ENCODE peak calls at places on chromosomes 3 and 15, in ten cellular contexts. Z is mucosa of descending colon, H is HCT116, K is A549, V is fibroblast of mammary gland, M is WTC11, G is heart left ventricle, E is endothelial cell, J is AG10803, O is cardiac muscle cell. R is an unnamed sample.

GRCh38 chr3:125120370-125121122 is 64.7 kb upstream of the HEG1 start:
- DNase-seq in Z (no peak), H (no peak), K (no peak), V (no peak), M (peak), G (no peak), E (peak), J (peak), O (no peak), R (no peak)

GRCh38 chr3:41808618-41809017 is 153.3 kb downstream of the ULK4 start:
- DNase-seq in Z (no peak), H (no peak), K (no peak), V (no peak), M (no peak), G (no peak), E (no peak), J (no peak), O (no peak), R (no peak)

GRCh38 chr3:63343674-63344073 is 65.6 kb downstream of the SYNPR start:
- DNase-seq in Z (peak), H (peak), K (no peak), V (peak), M (peak), G (peak), E (peak), J (peak), O (peak), R (peak)

GRCh38 chr3:174821477-174821876 is 37.7 kb upstream of the NAALADL2 start:
- DNase-seq in Z (no peak), H (no peak), K (no peak), V (peak), M (no peak), G (no peak), E (no peak), J (peak), O (no peak), R (peak)

GRCh38 chr3:51971350-51971749 is 2.5 kb downstream of the ABHD14B start:
- DNase-seq in Z (no peak), H (no peak), K (no peak), V (no peak), M (no peak), G (no peak), E (no peak), J (no peak), O (no peak), R (no peak)

GRCh38 chr3:176431073-176431472 is 766.2 kb downstream of the TBL1XR1 start:
- DNase-seq in Z (no peak), H (no peak), K (no peak), V (no peak), M (no peak), G (no peak), E (no peak), J (no peak), O (no peak), R (no peak)

GRCh38 chr3:13145131-13145825 is 72.0 kb upstream of the IQSEC1 start:
- DNase-seq in Z (no peak), H (peak), K (no peak), V (no peak), M (peak), G (no peak), E (no peak), J (no peak), O (no peak), R (peak)

GRCh38 chr3:171614318-171614967 is 154.2 kb upstream of the TNIK start:
- DNase-seq in Z (no peak), H (no peak), K (no peak), V (peak), M (peak), G (peak), E (peak), J (no peak), O (peak), R (peak)

GRCh38 chr3:49638445-49638844 is 35.7 kb upstream of the APEH start:
- DNase-seq in Z (no peak), H (peak), K (peak), V (peak), M (no peak), G (no peak), E (no peak), J (peak), O (no peak), R (peak)

GRCh38 chr3:99128740-99129505 is 227.4 kb upstream of the DCBLD2 start:
- DNase-seq in Z (no peak), H (peak), K (no peak), V (peak), M (no peak), G (no peak), E (no peak), J (peak), O (no peak), R (peak)

GRCh38 chr3:195458188-195458800 is 15.5 kb upstream of the ACAP2 start:
- DNase-seq in Z (no peak), H (no peak), K (no peak), V (no peak), M (no peak), G (no peak), E (no peak), J (no peak), O (no peak), R (no peak)

GRCh38 chr3:87268646-87269211 is 7.7 kb downstream of the POU1F1 start:
- DNase-seq in Z (no peak), H (no peak), K (no peak), V (peak), M (no peak), G (no peak), E (no peak), J (no peak), O (no peak), R (no peak)

GRCh38 chr3:47315069-47315647 is 32.4 kb downstream of the KLHL18 start:
- DNase-seq in Z (no peak), H (no peak), K (no peak), V (peak), M (no peak), G (peak), E (peak), J (peak), O (no peak), R (no peak)

GRCh38 chr15:31342381-31342780 is 15.7 kb downstream of the KLF13 start:
- DNase-seq in Z (no peak), H (no peak), K (no peak), V (no peak), M (no peak), G (no peak), E (no peak), J (no peak), O (no peak), R (no peak)

GRCh38 chr3:157123621-157124020 is 36.3 kb downstream of the CCNL1 start:
- DNase-seq in Z (no peak), H (no peak), K (no peak), V (peak), M (no peak), G (no peak), E (no peak), J (no peak), O (no peak), R (no peak)

GRCh38 chr3:64223809-64224570 is 1.3 kb downstream of the PRICKLE2 start:
- DNase-seq in Z (no peak), H (no peak), K (no peak), V (peak), M (no peak), G (no peak), E (no peak), J (peak), O (no peak), R (no peak)

GRCh38 chr15:69760263-69760855 is 307.7 kb downstream of the RPLP1 start:
- DNase-seq in Z (no peak), H (no peak), K (no peak), V (peak), M (no peak), G (no peak), E (no peak), J (peak), O (no peak), R (no peak)

GRCh38 chr3:134621824-134622223 is 29.0 kb downstream of the KY start:
- DNase-seq in Z (no peak), H (no peak), K (no peak), V (peak), M (no peak), G (no peak), E (no peak), J (no peak), O (no peak), R (no peak)

DNA sequence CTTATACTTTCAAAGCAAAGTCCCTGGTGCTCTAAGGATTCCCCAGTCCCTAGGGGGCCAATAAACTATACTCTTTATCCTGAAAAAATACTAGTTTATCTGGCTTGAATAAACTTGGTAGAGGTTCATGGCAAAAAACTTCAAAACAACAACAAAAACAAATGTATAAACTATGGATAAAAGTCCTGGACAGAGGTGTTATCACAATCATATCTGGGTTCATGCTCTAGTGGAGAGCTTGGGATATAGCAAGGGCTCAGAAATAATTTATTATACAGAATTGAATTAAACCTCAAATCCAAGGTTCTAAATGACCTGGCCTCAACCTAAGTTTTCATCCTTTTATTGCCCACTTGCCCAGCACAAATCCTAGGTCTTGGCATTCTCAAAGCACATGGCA is 98.6 kb upstream of the TRIM42 start:
- DNase-seq in Z (no peak), H (no peak), K (no peak), V (no peak), M (no peak), G (no peak), E (no peak), J (no peak), O (no peak), R (no peak)
- TF ChIP-seq CTCF in Z (no peak), H (peak), K (no peak), V (peak), M (no peak), G (no peak), E (peak), J (no peak), O (no peak), R (peak)

DNA sequence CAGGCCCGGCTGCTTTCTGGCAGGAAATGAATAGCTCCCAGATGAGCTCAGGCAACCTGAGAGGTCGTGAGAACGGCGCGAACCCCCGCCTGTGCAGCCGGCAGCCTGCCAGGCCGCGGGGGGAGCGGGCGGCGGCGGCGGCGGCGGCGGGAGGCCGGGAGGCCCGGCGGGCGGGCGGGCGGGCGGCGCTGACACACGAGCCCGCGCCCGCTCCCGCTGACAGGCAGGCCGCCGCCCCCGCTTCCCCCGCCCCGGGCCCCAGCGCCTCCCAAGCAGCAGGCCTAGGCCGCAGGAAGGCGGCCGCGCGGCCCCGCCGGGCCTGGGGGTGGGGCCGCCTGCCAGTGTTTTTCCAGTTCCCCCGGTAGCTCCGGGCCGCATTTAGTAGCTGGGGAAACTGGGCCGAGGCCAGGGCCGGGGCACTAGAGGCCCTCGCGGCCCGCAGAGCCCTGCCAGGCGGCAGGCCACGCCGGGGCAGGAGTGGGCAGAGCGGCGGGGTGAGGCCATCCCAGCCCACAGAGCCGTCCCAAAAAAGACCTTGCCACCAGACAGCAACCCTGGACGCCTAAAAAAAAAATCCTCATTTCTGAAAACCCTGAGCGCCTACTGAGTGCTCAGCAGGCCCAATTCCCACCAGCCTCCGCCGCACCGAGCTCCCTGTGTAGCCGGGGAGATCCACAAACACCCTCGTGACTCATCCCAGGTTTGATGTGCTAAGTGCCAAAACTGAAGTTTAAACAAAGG is 5.6 kb downstream of the HES1 start:
- DNase-seq in Z (peak), H (peak), K (peak), V (peak), M (peak), G (peak), E (peak), J (peak), O (peak), R (peak)
- TF ChIP-seq CTCF in Z (no peak), H (no peak), K (no peak), V (no peak), M (no peak), G (no peak), E (no peak), J (no peak), O (no peak), R (no peak)

GRCh38 chr3:184249412-184250166 is at the start of gene EEF1AKMT4:
- DNase-seq in Z (peak), H (peak), K (peak), V (peak), M (peak), G (peak), E (peak), J (peak), O (peak), R (peak)
- TF ChIP-seq CTCF in Z (peak), H (peak), K (peak), V (peak), M (no peak), G (no peak), E (no peak), J (peak), O (peak), R (peak)

DNA sequence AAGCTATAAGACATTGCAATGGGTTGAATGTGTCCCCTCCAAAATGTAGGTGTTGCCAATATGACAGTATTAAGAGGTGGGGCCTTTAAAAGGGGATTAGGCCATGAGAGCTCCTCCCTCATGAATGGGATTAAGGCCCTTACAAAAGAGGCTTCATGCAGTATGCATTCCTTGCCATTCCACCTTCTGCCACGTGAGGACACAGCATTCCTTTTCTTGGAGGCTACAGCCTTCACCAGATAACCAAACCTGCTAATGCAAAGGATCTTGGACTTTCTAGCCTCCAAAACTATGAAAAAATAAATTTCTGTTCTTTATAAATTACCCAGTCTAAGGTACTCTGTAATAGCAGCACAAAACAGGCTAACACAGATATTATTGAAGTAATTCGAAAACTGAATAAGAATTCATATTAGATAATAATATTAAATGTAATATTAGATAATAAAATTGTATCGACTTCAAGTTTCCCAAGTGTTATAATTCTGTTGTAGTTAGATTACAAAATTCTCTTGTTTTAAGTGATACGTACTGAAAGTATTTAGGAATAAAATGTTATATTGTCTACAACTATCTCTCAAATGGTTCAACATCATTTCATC is 29.4 kb upstream of the ATP8B4 start:
- DNase-seq in Z (no peak), H (peak), K (no peak), V (peak), M (peak), G (no peak), E (peak), J (peak), O (peak), R (peak)
- TF ChIP-seq CTCF in Z (peak), H (peak), K (peak), V (peak), M (no peak), G (no peak), E (peak), J (peak), O (peak), R (peak)

DNA sequence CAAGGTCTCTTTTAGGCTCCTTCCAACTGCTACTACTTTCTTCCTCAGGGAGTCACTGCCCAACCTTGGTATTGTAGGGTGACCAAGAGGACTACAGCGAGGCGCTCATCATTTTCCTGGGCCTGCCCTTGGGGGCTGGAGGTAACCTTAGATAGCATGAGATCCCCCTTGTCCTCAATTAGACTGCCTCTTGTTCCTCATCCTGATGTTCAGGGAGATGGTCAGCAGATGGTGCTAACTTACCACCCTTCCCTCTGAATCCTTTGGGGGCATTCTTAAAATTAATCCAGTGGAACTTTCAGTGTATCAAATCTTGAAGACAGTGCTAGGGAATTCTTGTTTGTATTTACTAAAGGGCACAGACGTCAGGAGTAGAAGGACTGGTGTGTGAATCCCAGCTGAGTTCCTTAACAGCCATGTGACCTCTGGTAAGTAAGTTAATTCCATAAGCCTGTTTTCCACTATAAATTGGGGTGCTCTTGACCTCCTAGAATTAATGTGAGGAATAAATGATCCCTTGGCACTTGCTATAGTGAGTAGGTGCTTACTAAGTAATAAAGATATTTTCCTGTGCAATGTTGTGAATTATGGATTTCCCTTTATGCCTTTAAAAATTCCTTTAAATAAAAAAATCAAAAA is 4.1 kb upstream of the CLPX start:
- DNase-seq in Z (no peak), H (peak), K (peak), V (peak), M (peak), G (no peak), E (peak), J (peak), O (peak), R (peak)
- TF ChIP-seq CTCF in Z (no peak), H (peak), K (peak), V (peak), M (peak), G (peak), E (no peak), J (peak), O (peak), R (peak)

DNA sequence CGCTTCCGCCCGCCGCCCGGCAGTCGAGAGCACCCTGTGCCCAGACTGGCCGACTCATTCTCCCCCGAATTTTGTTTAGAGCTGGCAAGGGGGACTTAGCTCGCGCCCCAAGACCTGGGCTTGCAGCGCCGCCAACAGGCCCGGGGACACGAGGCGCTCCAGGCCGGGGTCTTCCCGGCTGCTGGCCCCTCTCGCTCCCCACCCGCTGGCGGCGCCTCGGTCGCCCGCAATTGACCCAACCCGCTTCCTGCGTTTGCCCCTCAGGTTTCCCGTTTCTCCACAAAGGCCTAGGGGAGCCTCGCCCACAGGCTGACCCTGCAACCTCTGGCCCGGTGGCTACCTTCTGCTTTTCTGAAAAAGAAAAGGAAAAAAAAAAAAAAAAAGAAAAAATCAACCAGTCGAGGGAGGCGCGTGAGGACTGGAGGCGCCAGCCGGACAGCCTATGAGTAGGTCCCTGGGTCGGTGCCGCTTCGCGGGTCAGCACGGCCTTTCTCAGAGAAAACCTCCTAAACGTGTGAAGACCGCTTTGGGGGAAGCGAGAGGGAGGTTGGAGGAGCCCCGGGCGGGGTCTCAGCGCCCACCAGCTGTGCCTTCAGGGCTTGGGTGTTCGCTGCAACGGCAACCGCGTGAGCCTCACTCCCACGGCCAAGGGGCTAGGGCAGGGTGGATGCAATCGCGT is 7.2 kb downstream of the FOXL2 start:
- DNase-seq in Z (no peak), H (no peak), K (no peak), V (no peak), M (peak), G (no peak), E (peak), J (no peak), O (no peak), R (no peak)
- TF ChIP-seq CTCF in Z (no peak), H (no peak), K (no peak), V (no peak), M (no peak), G (no peak), E (no peak), J (no peak), O (no peak), R (no peak)

GRCh38 chr3:126961191-126961790 is 21.6 kb upstream of the PLXNA1 start:
- DNase-seq in Z (peak), H (no peak), K (no peak), V (peak), M (no peak), G (peak), E (no peak), J (peak), O (no peak), R (no peak)

GRCh38 chr3:126960604-126960995 is 22.3 kb upstream of the PLXNA1 start:
- DNase-seq in Z (no peak), H (no peak), K (no peak), V (no peak), M (no peak), G (no peak), E (no peak), J (no peak), O (no peak), R (no peak)

GRCh38 chr3:126958638-126959085 is 24.3 kb upstream of the PLXNA1 start:
- DNase-seq in Z (no peak), H (no peak), K (no peak), V (no peak), M (no peak), G (no peak), E (no peak), J (no peak), O (no peak), R (no peak)

GRCh38 chr3:126959144-126959920 is 23.6 kb upstream of the PLXNA1 start:
- DNase-seq in Z (no peak), H (no peak), K (no peak), V (no peak), M (no peak), G (no peak), E (no peak), J (no peak), O (no peak), R (no peak)

DNA sequence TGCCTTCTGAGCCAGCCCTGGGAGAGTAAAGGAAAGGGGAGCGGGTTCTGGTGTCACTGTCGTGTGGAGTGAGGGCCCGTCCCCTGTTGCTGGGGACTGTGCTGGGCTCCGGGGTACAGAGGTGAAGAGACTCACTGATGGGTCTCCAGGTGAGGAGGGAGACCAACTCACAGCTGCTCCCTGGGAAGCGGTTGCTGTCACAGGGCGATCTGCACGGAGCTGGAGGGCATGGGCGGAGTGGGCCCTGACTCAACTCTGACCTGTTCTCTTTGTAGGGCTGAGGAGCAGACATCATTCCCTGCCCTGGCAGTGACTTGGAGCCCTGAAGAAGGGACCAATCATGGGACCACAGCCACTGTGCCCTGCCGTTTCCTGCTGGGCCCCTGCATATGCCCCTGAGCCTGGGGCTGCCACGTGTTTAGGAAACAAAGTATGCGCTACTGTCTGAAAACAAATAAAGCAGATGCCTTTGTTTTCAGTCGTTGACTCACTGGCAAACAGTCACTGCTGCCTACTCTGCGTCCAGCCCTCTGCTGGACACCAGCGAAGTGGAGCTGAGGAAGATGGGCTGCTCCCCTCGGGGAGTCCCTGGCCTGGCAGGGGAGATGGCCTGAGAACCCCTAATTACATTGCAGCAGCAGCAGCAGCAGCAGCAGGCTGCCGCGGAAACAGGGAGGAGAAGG is 22.9 kb upstream of the PLXNA1 start:
- DNase-seq in Z (no peak), H (no peak), K (peak), V (peak), M (no peak), G (no peak), E (peak), J (peak), O (no peak), R (no peak)
- TF ChIP-seq CTCF in Z (no peak), H (no peak), K (no peak), V (peak), M (no peak), G (no peak), E (no peak), J (peak), O (peak), R (no peak)

GRCh38 chr3:180926526-180926925 is 14.1 kb downstream of the FXR1 start:
- DNase-seq in Z (no peak), H (no peak), K (no peak), V (no peak), M (no peak), G (no peak), E (no peak), J (peak), O (no peak), R (no peak)
- TF ChIP-seq CTCF in Z (no peak), H (no peak), K (no peak), V (no peak), M (no peak), G (no peak), E (no peak), J (no peak), O (no peak), R (no peak)

R was measured in Calu3.